ENCODE peak calls at places on chromosomes 13 and 19, in seven cellular contexts. A is GM10248, N is ascending aorta, U is neural progenitor cell, B is breast epithelium, H is BE2C, D is colonic mucosa. M is an unnamed sample.

GRCh38 chr19:58409010-58409790 is 751 bp downstream of the ZNF584 start:
- DNase-seq in N (no peak), B (peak), H (peak), A (no peak), U (peak), D (no peak), M (peak)

GRCh38 chr19:56133858-56134654 is 7.0 kb upstream of the ZNF444 start:
- DNase-seq in B (no peak), D (peak), N (no peak), A (peak), U (no peak), H (peak), M (peak)

GRCh38 chr19:42291437-42291815 is 10.5 kb upstream of the PRR19 start:
- DNase-seq in H (no peak), B (no peak), A (no peak), D (peak), U (no peak), N (no peak), M (no peak)

GRCh38 chr13:33793726-33794125 is 24.2 kb upstream of the RFC3 start:
- DNase-seq in D (no peak), H (no peak), N (no peak), B (no peak), A (no peak), U (no peak), M (no peak)

GRCh38 chr13:77305276-77305675 is 21.6 kb downstream of the MYCBP2 start:
- DNase-seq in A (no peak), D (no peak), H (no peak), U (no peak), N (no peak), B (no peak), M (no peak)

GRCh38 chr13:85652536-85652935 is 146.7 kb downstream of the SLITRK6 start:
- DNase-seq in N (no peak), H (no peak), A (no peak), U (no peak), B (no peak), D (no peak), M (no peak)

GRCh38 chr19:4506449-4507149 is 11.7 kb downstream of the PLIN4 start:
- DNase-seq in B (no peak), N (no peak), D (no peak), U (no peak), H (no peak), A (no peak), M (no peak)

GRCh38 chr13:110530839-110531499 is 30.6 kb downstream of the RAB20 start:
- DNase-seq in U (no peak), A (no peak), H (no peak), B (no peak), N (no peak), D (no peak), M (no peak)

GRCh38 chr19:45280471-45280961 is 29.4 kb downstream of the MARK4 start:
- DNase-seq in H (no peak), U (no peak), B (no peak), N (no peak), D (no peak), A (no peak), M (no peak)

GRCh38 chr19:45187421-45188100 is 9.0 kb downstream of the BLOC1S3 start:
- DNase-seq in D (no peak), U (peak), B (no peak), H (no peak), N (no peak), A (peak), M (peak)

GRCh38 chr13:113851826-113852535 is 11.9 kb downstream of the GAS6 start:
- DNase-seq in D (no peak), A (no peak), H (no peak), B (peak), N (no peak), U (no peak), M (no peak)

GRCh38 chr19:45306040-45306439 is 16.6 kb downstream of the CKM start:
- DNase-seq in D (no peak), U (no peak), B (no peak), N (no peak), A (no peak), H (no peak), M (no peak)

GRCh38 chr13:30873519-30873918 is 32.6 kb upstream of the MEDAG start:
- DNase-seq in U (peak), H (peak), N (no peak), D (no peak), B (no peak), A (no peak), M (no peak)

GRCh38 chr13:30872685-30873443 is 33.2 kb upstream of the MEDAG start:
- DNase-seq in N (peak), U (peak), B (no peak), A (no peak), H (peak), D (no peak), M (no peak)

GRCh38 chr13:30874111-30874510 is 32.0 kb upstream of the MEDAG start:
- DNase-seq in U (no peak), H (no peak), B (no peak), D (no peak), N (no peak), A (no peak), M (no peak)

GRCh38 chr13:30872195-30872594 is 33.9 kb upstream of the MEDAG start:
- DNase-seq in D (no peak), B (no peak), H (no peak), U (no peak), A (peak), N (no peak), M (no peak)

GRCh38 chr13:30874561-30874960 is 31.5 kb upstream of the MEDAG start:
- DNase-seq in N (no peak), A (no peak), U (no peak), D (no peak), B (no peak), H (no peak), M (no peak)
- TF ChIP-seq CTCF in N (no peak), A (no peak), U (no peak), D (no peak), B (no peak), H (no peak), M (no peak)

DNA sequence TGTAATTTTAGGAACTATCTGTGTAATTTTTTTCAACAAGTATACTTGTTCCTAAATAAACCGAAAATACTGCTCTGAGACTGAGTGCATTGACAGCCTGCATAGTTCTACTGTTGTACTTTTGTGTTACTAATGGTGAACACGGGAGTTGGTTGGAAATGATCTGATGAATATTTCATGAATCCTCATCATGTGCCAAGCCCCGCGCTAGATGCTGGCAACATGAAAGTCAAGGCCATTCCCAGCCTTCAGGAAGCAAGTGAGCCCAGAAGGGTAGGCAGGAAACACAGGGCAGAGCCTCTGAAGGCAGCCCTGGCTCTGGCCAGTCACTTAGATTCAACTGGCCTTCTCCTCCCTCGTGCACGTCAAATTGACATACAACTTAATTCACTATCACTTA is 106.1 kb downstream of the ABCC4 start:
- DNase-seq in H (no peak), B (no peak), U (no peak), D (no peak), A (no peak), N (no peak), M (no peak)
- TF ChIP-seq CTCF in H (no peak), B (no peak), U (no peak), D (no peak), A (no peak), N (no peak), M (no peak)

GRCh38 chr19:28556371-28556770 is 656.6 kb downstream of the UQCRFS1 start:
- DNase-seq in U (no peak), D (no peak), B (no peak), A (no peak), H (no peak), N (no peak), M (no peak)

GRCh38 chr19:28558783-28559182 is 654.2 kb downstream of the UQCRFS1 start:
- DNase-seq in N (no peak), A (no peak), H (no peak), D (no peak), B (no peak), U (no peak), M (no peak)

GRCh38 chr19:28563964-28564914 is 648.7 kb downstream of the UQCRFS1 start:
- DNase-seq in U (no peak), B (no peak), H (no peak), A (no peak), D (no peak), N (no peak), M (no peak)

GRCh38 chr19:28555317-28555716 is 657.6 kb downstream of the UQCRFS1 start:
- DNase-seq in A (no peak), H (no peak), D (no peak), B (no peak), N (no peak), U (no peak), M (no peak)

DNA sequence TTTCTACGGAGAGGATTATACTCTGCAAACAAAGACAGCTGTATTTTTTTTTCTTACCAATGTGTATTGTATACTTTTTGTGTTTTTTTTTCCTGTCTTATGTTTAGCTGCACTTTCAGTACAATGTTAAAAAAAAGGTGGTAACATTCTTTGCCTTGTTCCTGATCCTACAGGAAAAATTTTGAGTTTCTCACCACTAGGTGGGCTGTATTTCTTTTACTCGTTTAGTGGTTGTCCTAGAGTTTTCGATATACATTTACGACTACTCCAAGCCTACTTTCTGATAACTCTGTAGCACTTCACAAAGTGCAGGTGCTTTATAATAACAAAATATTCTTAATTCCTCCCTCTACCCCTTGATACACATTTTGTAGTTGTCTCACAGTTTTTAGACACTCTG is 652.2 kb downstream of the UQCRFS1 start:
- DNase-seq in N (no peak), A (no peak), H (no peak), D (no peak), U (no peak), B (no peak), M (no peak)
- TF ChIP-seq CTCF in N (no peak), A (no peak), H (no peak), D (no peak), U (peak), B (no peak), M (no peak)

GRCh38 chr19:15263361-15263985 is 31.2 kb upstream of the EPHX3 start:
- DNase-seq in H (no peak), D (no peak), U (no peak), N (no peak), A (no peak), B (no peak), M (no peak)

GRCh38 chr19:15262011-15262410 is 29.8 kb upstream of the EPHX3 start:
- DNase-seq in B (no peak), U (no peak), A (no peak), D (no peak), H (no peak), N (no peak), M (no peak)

GRCh38 chr19:15257782-15258181 is 25.5 kb upstream of the EPHX3 start:
- DNase-seq in A (no peak), H (no peak), U (no peak), D (no peak), B (no peak), N (no peak), M (no peak)

GRCh38 chr19:15259900-15260299 is 27.7 kb upstream of the EPHX3 start:
- DNase-seq in B (no peak), D (no peak), A (no peak), H (no peak), U (no peak), N (no peak), M (no peak)

GRCh38 chr19:15260939-15261338 is 28.7 kb upstream of the EPHX3 start:
- DNase-seq in H (no peak), B (no peak), N (no peak), D (no peak), U (peak), A (no peak), M (no peak)
- TF ChIP-seq CTCF in H (peak), B (no peak), N (no peak), D (no peak), U (peak), A (no peak), M (no peak)

GRCh38 chr19:34276614-34277013 is 22.3 kb downstream of the GARRE1 start:
- DNase-seq in B (no peak), A (no peak), U (no peak), N (no peak), D (no peak), H (no peak), M (no peak)

GRCh38 chr19:34274284-34274826 is 20.0 kb downstream of the GARRE1 start:
- DNase-seq in N (no peak), H (no peak), D (no peak), B (no peak), U (no peak), A (no peak), M (no peak)

GRCh38 chr19:34275705-34276104 is 21.4 kb downstream of the GARRE1 start:
- DNase-seq in A (no peak), N (no peak), D (no peak), H (no peak), B (no peak), U (no peak), M (no peak)

GRCh38 chr19:34273121-34273845 is 18.9 kb downstream of the GARRE1 start:
- DNase-seq in N (no peak), A (no peak), D (no peak), B (no peak), U (no peak), H (no peak), M (no peak)

GRCh38 chr19:34274827-34275625 is 20.7 kb downstream of the GARRE1 start:
- DNase-seq in U (no peak), H (no peak), A (no peak), B (no peak), D (no peak), N (no peak), M (no peak)
- TF ChIP-seq CTCF in U (no peak), H (no peak), A (no peak), B (no peak), D (no peak), N (no peak), M (no peak)

GRCh38 chr13:42477588-42478190 is 96.3 kb upstream of the TNFSF11 start:
- DNase-seq in U (no peak), A (no peak), H (no peak), B (no peak), N (no peak), D (no peak), M (no peak)

GRCh38 chr13:42484396-42484795 is 89.6 kb upstream of the TNFSF11 start:
- DNase-seq in U (no peak), B (no peak), H (no peak), N (no peak), D (no peak), A (no peak), M (no peak)

GRCh38 chr13:42474954-42475353 is 99.0 kb upstream of the TNFSF11 start:
- DNase-seq in H (no peak), D (no peak), U (no peak), A (no peak), N (no peak), B (no peak), M (no peak)

DNA sequence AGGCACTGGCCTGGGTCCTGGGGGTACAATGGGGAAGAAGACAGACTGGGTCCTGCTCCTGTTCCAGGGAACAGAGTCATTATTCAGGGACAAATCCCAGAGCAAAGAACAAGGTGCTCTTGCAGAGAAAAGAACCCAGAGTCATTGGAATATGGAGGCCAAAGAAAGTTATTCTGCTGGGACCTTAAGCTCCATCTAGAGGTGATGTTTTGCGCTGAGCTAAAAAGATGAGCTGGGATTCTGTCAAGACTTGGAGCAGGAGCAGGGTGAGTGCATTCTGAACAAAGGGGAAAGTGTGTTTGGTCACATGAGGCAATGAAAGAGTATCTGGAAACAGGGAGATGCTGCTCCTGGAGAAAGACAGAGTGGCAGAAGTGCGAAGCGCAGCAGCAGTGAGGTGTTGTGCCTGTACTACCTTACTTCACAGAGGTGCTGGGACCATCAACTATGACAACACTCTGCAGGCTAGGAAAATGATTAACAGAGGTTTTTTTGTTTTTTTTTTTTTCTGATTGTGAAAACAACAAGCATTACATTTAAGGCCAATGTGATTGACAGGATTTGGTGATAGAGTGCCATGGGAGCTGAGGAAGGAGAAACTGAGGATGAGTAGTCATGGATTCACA is 95.3 kb upstream of the TNFSF11 start:
- DNase-seq in N (no peak), B (no peak), A (peak), D (no peak), H (no peak), U (peak), M (peak)
- TF ChIP-seq CTCF in N (no peak), B (no peak), A (peak), D (peak), H (peak), U (peak), M (peak)

M was measured in GM20000.